ENCODE peak calls at places on chromosomes 5 and 9, in seven cellular contexts. L is activated CD4-positive, alpha-beta T cell treated with anti-CD3 and anti-CD28 coated beads, Interleukin-2, amount 10 ng/mL, durations not matched to agents 7 days and 5 days; Z is NB4; T is mammary epithelial cell; W is HT1080; P is NCI-H1436; K is HuH-7. E is an unnamed sample.

GRCh38 chr5:129852747-129853352 is 51.4 kb upstream of the CHSY3 start:
- DNase-seq in L (peak), Z (peak), T (peak), P (peak), W (peak), K (peak), E (peak)

GRCh38 chr5:127577458-127577857 is 60.0 kb downstream of the PRRC1 start:
- DNase-seq in K (no peak), Z (no peak), W (no peak), T (no peak), L (no peak), P (no peak), E (no peak)

GRCh38 chr9:37464426-37465248 is 613 bp downstream of the ZBTB5 start:
- DNase-seq in T (peak), K (no peak), L (peak), P (peak), W (no peak), Z (peak), E (no peak)

GRCh38 chr5:72703876-72704275 is 112.6 kb upstream of the TNPO1 start:
- DNase-seq in Z (no peak), T (no peak), L (no peak), W (no peak), K (no peak), P (no peak), E (no peak)

GRCh38 chr5:14523243-14524034 is 58.2 kb upstream of the OTULINL start:
- DNase-seq in W (no peak), Z (no peak), L (no peak), K (no peak), P (no peak), T (no peak), E (no peak)

GRCh38 chr5:112918679-112919078 is 3.3 kb downstream of the REEP5 start:
- DNase-seq in T (no peak), Z (no peak), P (no peak), L (no peak), W (no peak), K (no peak), E (no peak)

GRCh38 chr9:136110082-136111061 is 8.3 kb downstream of the TMEM250 start:
- DNase-seq in L (peak), T (no peak), Z (peak), W (no peak), K (no peak), P (no peak), E (no peak)

GRCh38 chr5:2191972-2192371 is 309.2 kb upstream of the IRX4 start:
- DNase-seq in K (no peak), P (no peak), W (no peak), L (no peak), T (no peak), Z (no peak), E (no peak)

GRCh38 chr9:101387871-101388506 is 3.2 kb upstream of the BAAT start:
- DNase-seq in W (peak), L (peak), K (peak), P (peak), T (peak), Z (peak), E (peak)